ENCODE peak calls at places on chromosomes 6 and 20, in four cellular contexts. C is HepG2, O is SK-N-SH, L is K562. P is an unnamed sample.

GRCh38 chr6:122712864-122713612 is 66.5 kb upstream of the FABP7 start:
- DNase-seq in O (no peak), L (no peak), C (no peak), P (no peak)

GRCh38 chr6:1952726-1953360 is 292.6 kb downstream of the GMDS start:
- DNase-seq in O (no peak), C (no peak), L (no peak), P (peak; percentile 53)

GRCh38 chr6:149032599-149033405 is 284.7 kb upstream of the TAB2 start:
- DNase-seq in L (no peak), O (peak; percentile 26), C (peak; percentile 98), P (no peak)

GRCh38 chr6:343960-344815 is 47.4 kb upstream of the IRF4 start:
- DNase-seq in L (no peak), O (no peak), C (no peak), P (no peak)

GRCh38 chr6:150016324-150017185 is 8.8 kb downstream of the RAET1L start:
- DNase-seq in C (peak; percentile 69), O (peak; percentile 64), L (peak; percentile 36), P (peak; percentile 65)

GRCh38 chr6:4935486-4935885 is 68.4 kb downstream of the RPP40 start:
- DNase-seq in L (no peak), O (no peak), C (no peak), P (no peak)

GRCh38 chr6:120468486-120468885 is 865.8 kb downstream of the TBC1D32 start:
- DNase-seq in O (no peak), C (no peak), L (no peak), P (no peak)

GRCh38 chr6:103455275-103455674 is 1404.4 kb downstream of the HACE1 start:
- DNase-seq in C (no peak), O (no peak), L (no peak), P (no peak)

GRCh38 chr6:45786243-45786795 is 229.3 kb downstream of the CLIC5 start:
- DNase-seq in L (no peak), C (no peak), O (no peak), P (no peak)

GRCh38 chr20:25032478-25033183 is 25.3 kb downstream of the ACSS1 start:
- DNase-seq in O (no peak), L (no peak), C (peak; percentile 88), P (no peak)

GRCh38 chr20:44618318-44618731 is 33.2 kb downstream of the ADA start:
- DNase-seq in L (no peak), C (no peak), O (no peak), P (no peak)

GRCh38 chr6:134880487-134881190 is 69.3 kb downstream of the ALDH8A1 start:
- DNase-seq in C (no peak), O (no peak), L (no peak), P (no peak)

GRCh38 chr20:36353740-36354139 is 47.6 kb downstream of the DLGAP4 start:
- DNase-seq in L (no peak), O (no peak), C (no peak), P (no peak)

GRCh38 chr20:32397567-32398084 is 39.5 kb downstream of the ASXL1 start:
- DNase-seq in L (no peak), C (no peak), O (no peak), P (no peak)

GRCh38 chr20:32404017-32404416 is 45.9 kb downstream of the ASXL1 start:
- DNase-seq in O (no peak), C (no peak), L (no peak), P (no peak)

GRCh38 chr20:32396656-32397160 is 38.6 kb downstream of the ASXL1 start:
- DNase-seq in L (no peak), O (no peak), C (no peak), P (no peak)

GRCh38 chr20:32400476-32400875 is 42.3 kb downstream of the ASXL1 start:
- DNase-seq in O (no peak), C (no peak), L (no peak), P (no peak)
- TF ChIP-seq CTCF in O (no peak), C (no peak), L (no peak), P (no peak)

DNA sequence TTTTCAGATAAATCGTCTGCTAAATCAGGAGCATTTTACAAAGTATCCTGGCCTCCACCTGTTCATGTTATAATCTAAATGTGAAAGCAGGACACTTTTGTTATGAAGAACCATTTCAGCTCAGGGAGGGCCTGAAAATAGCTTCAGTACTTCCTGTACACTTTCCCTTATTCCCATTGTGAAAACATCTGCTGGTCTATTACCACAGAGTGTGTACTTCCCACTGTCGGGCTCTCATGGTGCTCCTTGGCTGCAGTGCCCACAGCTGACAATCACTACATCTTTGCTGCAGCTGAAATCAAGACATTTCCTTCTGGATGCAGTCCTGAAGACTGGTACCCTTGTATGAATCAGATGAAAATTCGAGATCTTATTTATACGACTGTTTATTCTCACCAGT is 128.1 kb downstream of the OPRM1 start:
- DNase-seq in L (no peak), C (no peak), O (no peak), P (no peak)
- TF ChIP-seq RAD21 in L (no peak), C (no peak), O (no peak), P (no peak)

DNA sequence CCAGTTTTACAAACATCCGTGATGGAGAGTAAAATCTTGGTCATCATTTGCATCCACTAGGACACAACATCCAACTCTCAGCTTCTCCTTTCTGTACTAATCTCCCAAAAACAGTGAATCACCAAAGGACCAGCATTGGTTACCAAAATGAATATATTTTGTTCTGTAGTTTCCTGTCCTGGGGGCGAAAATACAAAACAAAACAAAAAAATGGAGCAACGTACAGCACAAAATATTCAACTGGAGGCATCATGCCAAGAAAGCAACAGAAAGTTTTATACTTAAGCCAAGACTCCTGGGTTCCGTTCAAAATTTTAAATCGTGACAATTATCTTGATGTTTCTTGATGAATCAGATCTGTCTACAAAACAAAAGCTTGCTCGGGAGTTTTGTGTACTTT is 126.6 kb upstream of the CCDC28A start:
- DNase-seq in O (no peak), C (no peak), L (no peak), P (no peak)
- TF ChIP-seq ELF1 in O (no peak), C (no peak), L (no peak), P (no peak)

GRCh38 chr6:159633196-159633595 is 59.8 kb downstream of the SOD2 start:
- DNase-seq in L (peak; percentile 31), C (peak; percentile 39), O (peak; percentile 47), P (peak; percentile 37)
- TF ChIP-seq CTCF in L (peak; percentile 67), C (peak; percentile 56), O (peak; percentile 77), P (peak; percentile 42)

DNA sequence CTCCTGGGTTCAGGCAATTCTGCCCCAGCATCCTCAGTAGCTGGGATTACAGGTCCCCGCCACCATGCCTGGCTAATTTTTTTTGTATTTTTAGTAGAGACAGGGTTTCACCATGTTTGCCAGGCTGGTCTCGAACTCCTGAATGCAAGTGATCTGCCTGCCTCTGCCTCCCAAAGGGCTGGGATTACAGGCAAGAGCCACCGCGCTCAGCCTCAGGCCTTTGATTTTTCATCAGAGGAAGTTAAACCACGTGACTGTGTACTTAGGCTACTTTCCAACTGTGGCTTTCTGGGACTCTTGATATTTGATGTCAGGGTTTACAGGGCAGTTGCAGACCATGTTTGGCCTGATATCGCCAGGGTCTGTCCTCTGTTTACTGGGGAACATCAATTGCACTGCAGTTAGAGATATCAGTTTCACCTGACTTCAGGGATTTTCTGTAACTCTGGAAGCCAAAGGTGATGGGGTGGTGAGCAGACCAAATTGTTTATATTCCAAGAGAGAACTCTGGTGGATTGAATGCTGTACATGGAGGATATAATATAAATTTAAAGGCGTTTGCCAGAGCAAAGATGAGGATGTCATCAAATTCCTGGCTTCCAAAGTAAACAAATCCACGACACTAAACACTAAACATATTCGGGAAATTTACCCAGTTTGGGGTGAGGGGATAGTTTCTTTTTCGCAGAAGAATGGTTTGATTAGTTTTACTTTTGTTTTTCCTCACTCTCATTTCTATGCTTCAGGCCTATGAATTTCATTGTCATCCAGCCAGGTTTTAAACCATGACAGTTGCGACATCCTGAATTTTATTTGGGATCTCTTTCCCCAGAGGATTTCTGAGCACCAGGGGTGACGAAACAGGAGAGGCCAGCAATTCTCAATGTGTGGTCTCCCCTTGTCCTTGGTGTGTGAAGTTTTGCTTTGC is 4.2 kb downstream of the PSMF1 start:
- DNase-seq in C (peak; percentile 99), O (no peak), L (no peak), P (no peak)
- TF ChIP-seq RAD21 in C (peak; percentile 33), O (no peak), L (no peak), P (no peak)

GRCh38 chr6:125979101-125979500 is 7.2 kb upstream of the TRMT11 start:
- DNase-seq in L (no peak), O (no peak), C (no peak), P (no peak)

GRCh38 chr6:125984311-125984710 is 2.0 kb upstream of the TRMT11 start:
- DNase-seq in L (no peak), O (no peak), C (no peak), P (no peak)

GRCh38 chr6:125985522-125985921 is 818 bp upstream of the TRMT11 start:
- DNase-seq in O (no peak), L (no peak), C (peak; percentile 21), P (no peak)

GRCh38 chr6:125983246-125983945 is 2.9 kb upstream of the TRMT11 start:
- DNase-seq in C (no peak), L (no peak), O (no peak), P (no peak)

GRCh38 chr6:125981566-125982185 is 4.7 kb upstream of the TRMT11 start:
- DNase-seq in O (no peak), C (no peak), L (no peak), P (no peak)
- TF ChIP-seq ELF1 in O (no peak), C (no peak), L (no peak), P (no peak)

DNA sequence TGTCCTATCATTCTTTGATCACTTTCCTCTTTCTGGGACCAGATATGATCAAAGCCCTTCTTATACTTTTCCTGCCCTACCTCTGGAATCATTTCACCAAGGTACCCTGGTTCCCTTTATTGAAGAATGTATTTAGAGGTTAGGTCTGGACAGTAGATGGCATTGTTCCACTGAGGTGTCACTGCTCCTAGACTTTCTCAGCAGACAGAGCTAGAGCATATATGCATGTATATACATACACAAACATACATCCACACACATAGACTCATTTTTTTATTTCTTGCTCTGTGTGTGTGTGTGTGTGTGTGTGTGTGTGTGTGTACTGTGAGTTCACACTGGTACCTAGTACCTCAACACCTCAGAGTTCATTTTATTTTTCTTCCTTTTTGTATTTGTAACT is 40.9 kb downstream of the PTPRA start:
- DNase-seq in C (peak; percentile 71), L (no peak), O (no peak), P (no peak)
- TF ChIP-seq CTCF in C (peak; percentile 93), L (no peak), O (peak; percentile 24), P (peak; percentile 16)

GRCh38 chr6:131789219-131789618 is 18.6 kb upstream of the ENPP1 start:
- DNase-seq in L (no peak), C (no peak), O (no peak), P (no peak)

GRCh38 chr6:131795366-131795765 is 12.5 kb upstream of the ENPP1 start:
- DNase-seq in L (no peak), O (no peak), C (no peak), P (no peak)

GRCh38 chr6:131787079-131787478 is 20.7 kb upstream of the ENPP1 start:
- DNase-seq in L (no peak), C (peak; percentile 59), O (no peak), P (no peak)

GRCh38 chr6:131787955-131788712 is 19.7 kb upstream of the ENPP1 start:
- DNase-seq in C (peak; percentile 47), L (no peak), O (no peak), P (no peak)

DNA sequence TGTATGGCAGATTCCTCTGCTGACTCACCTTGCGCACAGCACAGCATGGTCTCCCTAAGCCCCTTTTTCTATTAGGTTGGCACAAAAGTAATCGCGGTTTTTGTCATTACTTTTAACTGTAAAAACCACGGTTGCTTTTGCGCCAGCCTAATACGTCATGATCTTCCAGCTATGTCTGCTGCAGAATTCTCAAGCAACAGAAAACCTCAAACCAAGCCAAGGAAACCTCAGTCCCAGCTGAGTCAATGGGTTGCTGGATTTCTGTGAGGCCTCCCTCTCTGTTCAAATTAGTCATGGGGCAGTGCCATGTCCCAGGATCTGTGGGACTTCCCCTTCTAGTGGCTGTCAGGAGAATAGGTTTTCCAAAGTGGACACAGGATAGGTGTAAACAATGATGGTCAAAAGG is 15.7 kb upstream of the ENPP1 start:
- DNase-seq in C (peak; percentile 42), L (no peak), O (no peak), P (no peak)
- TF ChIP-seq RAD21 in C (peak; percentile 33), L (no peak), O (no peak), P (no peak)

GRCh38 chr6:53673138-53673801 is 7.7 kb upstream of the KLHL31 start:
- DNase-seq in C (peak; percentile 71), O (no peak), L (no peak), P (peak; percentile 69)
- TF ChIP-seq ELF1 in C (no peak), O (no peak), L (no peak), P (no peak)

P was measured in HCT116.